ENCODE peak calls at places on chromosomes 11 and 22, in four cellular contexts. T is adrenal gland, R is AG09319, I is stromal cell of bone marrow. K is an unnamed sample.

GRCh38 chr11:111097191-111097590 is 148.3 kb upstream of the POU2AF2 start:
- DNase-seq in T (peak; percentile 15), R (no peak), I (peak; percentile 10), K (peak; percentile 77)

GRCh38 chr11:111911563-111912401 is at the start of gene CRYAB:
- DNase-seq in T (peak; percentile 82), R (peak; percentile 72), I (peak; percentile 97), K (peak; percentile 92)

GRCh38 chr11:117546431-117547160 is 218.9 kb downstream of the CEP164 start:
- DNase-seq in T (no peak), R (no peak), I (no peak), K (peak; percentile 8)

GRCh38 chr22:23677701-23677995 is 13.2 kb upstream of the RGL4 start:
- DNase-seq in T (no peak), R (no peak), I (no peak), K (no peak)

GRCh38 chr11:128520886-128521696 is 66.3 kb downstream of the ETS1 start:
- DNase-seq in T (no peak), R (no peak), I (no peak), K (no peak)

GRCh38 chr22:36319595-36320497 is 66.9 kb downstream of the APOL1 start:
- DNase-seq in T (no peak), R (no peak), I (no peak), K (no peak)

GRCh38 chr22:37742374-37743092 is 45.7 kb downstream of the TRIOBP start:
- DNase-seq in T (no peak), R (peak; percentile 64), I (peak; percentile 83), K (no peak)

GRCh38 chr11:2807276-2807681 is 78.3 kb downstream of the CDKN1C start:
- DNase-seq in T (peak; percentile 70), R (no peak), I (no peak), K (peak; percentile 90)

GRCh38 chr22:20885557-20886323 is 26.9 kb downstream of the SNAP29 start:
- DNase-seq in T (peak; percentile 85), R (peak; percentile 59), I (peak; percentile 61), K (peak; percentile 89)

GRCh38 chr11:109251230-109251629 is 170.8 kb upstream of the C11orf87 start:
- DNase-seq in T (no peak), R (no peak), I (no peak), K (no peak)

GRCh38 chr22:50146440-50147228 is 23.9 kb upstream of the PANX2 start:
- DNase-seq in T (peak; percentile 65), R (no peak), I (peak; percentile 54), K (peak; percentile 86)

GRCh38 chr22:45201678-45202332 is 38.1 kb downstream of the NUP50 start:
- DNase-seq in T (no peak), R (peak; percentile 57), I (no peak), K (peak; percentile 46)

GRCh38 chr11:117828641-117829368 is 4.3 kb upstream of the FXYD2 start:
- DNase-seq in T (peak; percentile 18), R (no peak), I (no peak), K (peak; percentile 82)

GRCh38 chr11:29260939-29261705 is 755.7 kb downstream of the KCNA4 start:
- DNase-seq in T (no peak), R (no peak), I (no peak), K (no peak)

GRCh38 chr11:130872961-130873360 is 43.3 kb downstream of the SNX19 start:
- DNase-seq in T (no peak), R (peak; percentile 57), I (peak; percentile 44), K (no peak)

GRCh38 chr11:803770-804598 is 1.0 kb downstream of the PIDD1 start:
- DNase-seq in T (peak; percentile 35), R (no peak), I (no peak), K (no peak)